ENCODE peak calls at places on chromosomes 7 and 10, in eight cellular contexts. Z is activated CD8-positive, alpha-beta T cell treated with anti-CD3 and anti-CD28 coated beads, Interleukin-2, amount 10 ng/mL, durations not matched to agents 7 days and 5 days; H is HepG2; Y is effector memory CD8-positive, alpha-beta T cell; O is activated naive CD4-positive, alpha-beta T cell treated with anti-CD3 and anti-CD28 coated beads, Interleukin-2, amount 50 U/mL, for 72 hours; T is activated CD4-positive, CD25-positive, alpha-beta regulatory T cell treated with anti-CD3 and anti-CD28 coated beads, Interleukin-2, amount 50 U/mL, for 24 hours; N is central memory CD8-positive, alpha-beta T cell; W is gastrocnemius medialis. L is an unnamed sample.

GRCh38 chr7:101696-102376 is 90.5 kb upstream of the FAM20C start:
- ATAC-seq in O (no peak), Z (no peak), H (no peak), T (no peak), Y (no peak), N (no peak), W (no peak), L (no peak)

GRCh38 chr7:30751696-30752273 is at the start of gene INMT:
- ATAC-seq in N (no peak), Y (no peak), H (no peak), W (no peak), O (no peak), Z (no peak), T (no peak), L (no peak)

GRCh38 chr7:130273081-130273699 is 6.5 kb downstream of the CPA2 start:
- ATAC-seq in Z (no peak), T (no peak), H (no peak), W (no peak), Y (no peak), O (no peak), N (no peak), L (no peak)

GRCh38 chr10:110352930-110353243 is 48.2 kb upstream of the SMNDC1 start:
- ATAC-seq in W (no peak), H (no peak), Y (no peak), T (no peak), N (no peak), O (no peak), Z (no peak), L (no peak)

GRCh38 chr7:28608766-28609165 is 196.4 kb downstream of the CREB5 start:
- ATAC-seq in W (no peak), Y (no peak), O (no peak), N (no peak), H (no peak), Z (no peak), T (no peak), L (no peak)

GRCh38 chr7:112770051-112770450 is 20.1 kb downstream of the TMEM168 start:
- ATAC-seq in Y (no peak), Z (no peak), W (no peak), N (no peak), H (no peak), T (no peak), O (no peak), L (no peak)

GRCh38 chr10:72846225-72846624 is 47.3 kb upstream of the OIT3 start:
- ATAC-seq in Z (no peak), N (no peak), Y (no peak), T (peak; percentile 35), H (no peak), W (no peak), O (peak; percentile 98), L (no peak)

GRCh38 chr7:44283381-44284211 is 41.8 kb downstream of the CAMK2B start:
- ATAC-seq in H (no peak), W (peak; percentile 84), Z (no peak), N (no peak), T (no peak), O (no peak), Y (no peak), L (no peak)

GRCh38 chr10:133259603-133259992 is 17.1 kb downstream of the ADAM8 start:
- ATAC-seq in Y (no peak), Z (no peak), O (peak; percentile 3), H (no peak), W (no peak), T (no peak), N (no peak), L (no peak)

GRCh38 chr10:11608159-11608966 is 3.1 kb downstream of the USP6NL start:
- ATAC-seq in T (no peak), O (peak; percentile 23), Y (no peak), N (no peak), H (no peak), Z (no peak), W (no peak), L (no peak)

GRCh38 chr7:5117095-5117970 is 71.7 kb downstream of the RBAK start:
- ATAC-seq in T (no peak), Z (no peak), W (no peak), O (no peak), Y (no peak), H (peak; percentile 25), N (no peak), L (no peak)

GRCh38 chr10:100735345-100736143 is 9.8 kb upstream of the PAX2 start:
- ATAC-seq in W (no peak), T (no peak), N (peak; percentile 31), Y (peak; percentile 35), Z (peak; percentile 27), O (no peak), H (no peak), L (no peak)

GRCh38 chr10:31940839-31941653 is 12.4 kb upstream of the ARHGAP12 start:
- ATAC-seq in Y (no peak), W (peak; percentile 78), H (peak; percentile 86), O (peak; percentile 53), T (peak; percentile 48), Z (no peak), N (no peak), L (no peak)

GRCh38 chr10:76461024-76461423 is 1029.6 kb downstream of the LRMDA start:
- ATAC-seq in T (no peak), Y (no peak), O (no peak), N (no peak), W (no peak), Z (no peak), H (peak; percentile 59), L (no peak)

GRCh38 chr10:48782321-48782720 is 97.6 kb downstream of the WDFY4 start:
- ATAC-seq in O (no peak), T (no peak), N (no peak), H (no peak), W (no peak), Z (no peak), Y (no peak), L (no peak)

GRCh38 chr10:119362122-119362521 is 154.8 kb downstream of the GRK5 start:
- ATAC-seq in N (no peak), H (peak; percentile 54), W (peak; percentile 32), Z (no peak), O (no peak), T (no peak), Y (no peak), L (no peak)

GRCh38 chr7:28685291-28685659 is 272.9 kb downstream of the TRIL start:
- ATAC-seq in W (peak; percentile 6), O (no peak), T (peak; percentile 8), H (no peak), Z (peak; percentile 39), Y (no peak), N (peak; percentile 17), L (peak; percentile 56)

GRCh38 chr10:96673318-96674099 is 46.8 kb downstream of the PIK3AP1 start:
- ATAC-seq in W (no peak), H (peak; percentile 71), Z (no peak), O (no peak), N (no peak), Y (peak; percentile 11), T (no peak), L (peak; percentile 92)

GRCh38 chr10:20893297-20893696 is 3.8 kb downstream of the NEBL start:
- ATAC-seq in T (no peak), Y (no peak), Z (no peak), W (no peak), H (no peak), N (no peak), O (no peak), L (no peak)

GRCh38 chr10:79390551-79391229 is 43.4 kb downstream of the PPIF start:
- ATAC-seq in N (no peak), T (no peak), W (no peak), Z (peak; percentile 34), Y (no peak), H (no peak), O (no peak), L (no peak)

GRCh38 chr10:43409385-43410109 is 561 bp upstream of the HNRNPF start:
- ATAC-seq in O (peak; percentile 4), W (no peak), H (no peak), N (peak; percentile 33), Z (peak; percentile 10), Y (peak; percentile 22), T (peak; percentile 10), L (peak; percentile 6)

GRCh38 chr10:48324580-48324979 is 18.1 kb downstream of the MAPK8 start:
- ATAC-seq in Z (no peak), Y (peak; percentile 55), H (no peak), T (no peak), O (peak; percentile 46), W (no peak), N (no peak), L (no peak)

GRCh38 chr7:28230273-28230672 is 49.7 kb upstream of the JAZF1 start:
- ATAC-seq in N (no peak), Z (no peak), Y (no peak), W (no peak), H (peak; percentile 68), T (no peak), O (no peak), L (no peak)

GRCh38 chr7:4472739-4473138 is 209.4 kb upstream of the FOXK1 start:
- ATAC-seq in W (no peak), H (peak; percentile 59), Z (no peak), N (no peak), Y (no peak), T (no peak), O (no peak), L (no peak)

GRCh38 chr10:118495499-118495898 is 99.9 kb downstream of the PRLHR start:
- ATAC-seq in W (no peak), T (peak; percentile 25), Z (no peak), H (no peak), Y (no peak), N (no peak), O (no peak), L (no peak)

GRCh38 chr7:132171130-132171576 is 405.1 kb downstream of the PLXNA4 start:
- ATAC-seq in N (no peak), O (no peak), T (no peak), Y (no peak), W (peak; percentile 81), Z (no peak), H (no peak), L (no peak)

GRCh38 chr7:50730459-50731400 is 52.0 kb downstream of the GRB10 start:
- ATAC-seq in T (no peak), Z (no peak), W (no peak), N (no peak), O (no peak), Y (no peak), H (peak; percentile 86), L (no peak)

L was measured in stimulated activated memory B cell treated with anti-CD40 and anti-IgM and Interleukin-4, amounts not matched to agents 10 μg/mL and 1 μg/mL and 100 μg/mL, for 72 hours.